ENCODE peak calls at places on chromosomes 13 and 19, in four cellular contexts. J is fibroblast of mammary gland, V is foreskin fibroblast, H is A549. U is an unnamed sample.

GRCh38 chr19:58182577-58182988 is 278 bp upstream of the ZNF274 start:
- DNase-seq in V (no peak), H (no peak), J (no peak), U (no peak)

GRCh38 chr13:30526612-30527217 is 61.0 kb upstream of the HMGB1 start:
- DNase-seq in V (peak), J (peak), H (no peak), U (peak)

GRCh38 chr19:4870025-4870700 is 2.7 kb upstream of the PLIN3 start:
- DNase-seq in J (peak), V (peak), H (peak), U (peak)

GRCh38 chr13:21208755-21209154 is 32.3 kb downstream of the MRPL57 start:
- DNase-seq in J (peak), H (no peak), V (no peak), U (no peak)

GRCh38 chr13:67155898-67156717 is 74.0 kb downstream of the PCDH9 start:
- DNase-seq in J (no peak), V (no peak), H (no peak), U (no peak)

GRCh38 chr19:11964858-11965645 is at the start of gene ZNF763:
- DNase-seq in J (peak), V (peak), H (no peak), U (peak)

GRCh38 chr13:92734068-92734467 is 492.5 kb upstream of the GPC6 start:
- DNase-seq in V (no peak), H (no peak), J (no peak), U (no peak)

GRCh38 chr19:33641261-33641660 is 19.5 kb downstream of the CHST8 start:
- DNase-seq in V (no peak), H (no peak), J (no peak), U (no peak)

GRCh38 chr13:22428188-22428828 is 752.5 kb upstream of the SGCG start:
- DNase-seq in H (no peak), V (no peak), J (no peak), U (peak)

GRCh38 chr19:35063940-35064818 is 22.7 kb downstream of the HPN start:
- DNase-seq in J (peak), H (peak), V (peak), U (peak)

GRCh38 chr19:35066121-35066520 is 24.6 kb downstream of the HPN start:
- DNase-seq in H (no peak), J (no peak), V (no peak), U (no peak)

GRCh38 chr19:35068941-35069634 is 27.6 kb downstream of the HPN start:
- DNase-seq in V (no peak), H (no peak), J (no peak), U (no peak)

GRCh38 chr19:35065574-35065973 is 24.1 kb downstream of the HPN start:
- DNase-seq in V (no peak), J (no peak), H (no peak), U (no peak)

DNA sequence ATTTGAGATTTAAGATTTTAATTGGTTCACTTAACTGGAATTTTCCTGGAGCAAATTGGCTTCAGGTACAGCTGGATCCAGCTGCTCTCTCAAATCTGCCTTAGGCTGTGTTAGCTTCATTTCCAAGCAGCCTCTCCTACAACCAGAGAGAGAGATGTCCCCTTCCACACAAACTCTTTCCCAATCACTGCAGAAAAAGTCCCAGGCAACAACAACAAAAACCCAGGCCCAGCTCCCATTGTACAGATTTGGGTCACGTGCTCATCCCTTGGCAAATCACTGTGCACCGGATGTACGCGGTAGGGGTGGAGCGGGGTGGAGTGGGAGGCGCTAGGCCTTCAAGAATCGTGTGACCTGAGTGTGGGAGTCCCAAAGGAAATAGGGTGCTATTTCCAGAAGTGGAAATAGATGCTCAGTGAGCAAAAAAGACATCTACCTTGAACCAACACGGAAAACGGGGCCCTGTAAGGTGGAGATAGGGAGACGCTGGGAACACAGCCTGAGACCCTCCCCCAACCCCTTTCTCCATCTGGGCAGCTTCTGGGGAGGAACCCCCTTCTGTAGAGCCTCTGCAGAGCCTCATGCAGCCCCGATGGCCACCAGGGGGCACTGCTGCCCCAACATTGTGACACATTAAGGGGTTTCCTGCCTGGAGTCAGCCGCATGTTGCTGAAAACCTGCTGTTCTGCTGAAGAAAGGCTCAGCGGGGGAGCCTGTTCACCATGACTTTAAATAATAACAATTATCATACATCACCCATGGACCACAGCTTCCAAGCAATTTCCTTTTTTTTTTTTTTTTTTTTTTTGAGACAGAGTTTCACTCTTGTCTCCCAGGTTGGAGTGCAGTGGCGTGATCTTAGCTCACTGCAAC is 25.4 kb downstream of the HPN start:
- DNase-seq in H (peak), J (peak), V (peak), U (peak)
- H3K4me3 ChIP-seq in H (no peak), J (no peak), V (no peak), U (no peak)

DNA sequence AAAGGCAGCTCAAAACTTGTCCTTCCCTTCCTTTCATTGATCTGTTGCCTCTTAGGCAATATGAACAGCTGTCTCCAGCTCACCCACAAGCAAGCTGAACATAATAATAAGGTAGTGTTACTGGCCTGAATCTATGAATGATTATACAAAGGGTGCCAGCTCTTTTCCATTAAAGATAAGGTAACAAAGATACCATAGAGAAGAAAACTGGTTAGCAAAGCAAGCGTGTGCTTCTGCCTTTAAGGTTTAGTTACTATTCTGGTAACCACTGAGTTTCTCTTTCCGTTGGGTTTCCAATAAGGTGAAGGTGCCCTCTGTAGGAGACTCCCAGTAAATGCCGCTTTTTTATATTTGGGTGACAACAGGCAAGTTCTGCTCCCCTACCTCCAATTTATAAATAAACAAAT is 12.1 kb upstream of the DACH1 start:
- DNase-seq in H (peak), V (peak), J (no peak), U (peak)
- TF ChIP-seq CTCF in H (peak), V (peak), J (peak), U (peak)

DNA sequence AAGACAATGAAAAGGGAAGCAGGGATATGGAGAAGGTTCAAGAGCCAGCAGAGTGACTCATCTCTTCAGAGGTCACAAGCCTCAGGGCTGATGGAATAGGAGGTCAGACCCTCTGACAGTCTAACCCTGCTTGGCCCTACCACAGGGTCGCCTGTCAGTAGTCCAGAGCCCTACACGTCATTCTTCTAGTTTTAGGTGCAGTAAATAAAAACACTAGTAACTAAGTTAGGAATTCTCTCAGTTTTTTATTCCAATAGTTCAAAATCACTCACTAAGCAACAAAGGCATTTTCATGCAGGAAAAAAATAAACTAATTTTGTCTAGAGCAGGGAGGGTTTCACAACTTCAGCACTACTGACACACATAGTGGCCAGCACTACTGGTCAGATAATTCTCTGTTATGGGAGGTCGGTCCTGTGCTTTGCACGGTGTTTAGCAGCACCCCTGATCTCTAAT is 27.2 kb downstream of the FOXO1 start:
- DNase-seq in H (no peak), V (peak), J (peak), U (peak)
- H3K4me3 ChIP-seq in H (no peak), V (no peak), J (no peak), U (no peak)

GRCh38 chr13:78689011-78689410 is 30.1 kb upstream of the OBI1 start:
- DNase-seq in J (no peak), H (no peak), V (no peak), U (peak)
- TF ChIP-seq CTCF in J (peak), H (no peak), V (no peak), U (no peak)

GRCh38 chr19:49739098-49739497 is 24.0 kb downstream of the TSKS start:
- DNase-seq in H (no peak), J (no peak), V (no peak), U (no peak)

GRCh38 chr19:49739933-49740332 is 23.2 kb downstream of the TSKS start:
- DNase-seq in J (peak), V (no peak), H (no peak), U (no peak)

GRCh38 chr19:49741210-49741844 is 21.8 kb downstream of the TSKS start:
- DNase-seq in H (no peak), V (no peak), J (peak), U (peak)

DNA sequence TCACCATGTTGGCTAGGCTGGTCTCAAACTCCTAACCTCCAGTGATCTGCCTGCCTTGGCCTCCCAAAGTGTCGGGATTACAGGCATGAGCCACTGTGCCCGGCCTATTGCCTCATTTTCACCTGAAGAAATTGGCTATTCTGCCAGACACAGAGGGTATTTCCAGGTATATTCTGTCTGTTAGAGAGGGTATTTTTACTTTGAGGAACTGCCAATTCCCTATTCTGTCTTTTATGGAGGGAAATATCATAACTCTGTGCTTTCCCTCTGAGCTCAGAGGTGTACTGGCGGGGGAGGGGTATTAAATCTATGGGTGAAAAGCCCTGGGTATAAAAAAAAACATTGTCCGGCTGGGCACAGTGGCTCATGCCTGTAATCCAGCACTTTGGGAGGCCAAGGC is 24.9 kb downstream of the TSKS start:
- DNase-seq in V (no peak), J (no peak), H (no peak), U (no peak)
- H3K4me3 ChIP-seq in V (no peak), J (no peak), H (no peak), U (no peak)

GRCh38 chr13:73059460-73060250 is 850 bp downstream of the KLF5 start:
- DNase-seq in J (no peak), H (no peak), V (peak), U (peak)
- TF ChIP-seq CTCF in J (no peak), H (peak), V (no peak), U (no peak)

DNA sequence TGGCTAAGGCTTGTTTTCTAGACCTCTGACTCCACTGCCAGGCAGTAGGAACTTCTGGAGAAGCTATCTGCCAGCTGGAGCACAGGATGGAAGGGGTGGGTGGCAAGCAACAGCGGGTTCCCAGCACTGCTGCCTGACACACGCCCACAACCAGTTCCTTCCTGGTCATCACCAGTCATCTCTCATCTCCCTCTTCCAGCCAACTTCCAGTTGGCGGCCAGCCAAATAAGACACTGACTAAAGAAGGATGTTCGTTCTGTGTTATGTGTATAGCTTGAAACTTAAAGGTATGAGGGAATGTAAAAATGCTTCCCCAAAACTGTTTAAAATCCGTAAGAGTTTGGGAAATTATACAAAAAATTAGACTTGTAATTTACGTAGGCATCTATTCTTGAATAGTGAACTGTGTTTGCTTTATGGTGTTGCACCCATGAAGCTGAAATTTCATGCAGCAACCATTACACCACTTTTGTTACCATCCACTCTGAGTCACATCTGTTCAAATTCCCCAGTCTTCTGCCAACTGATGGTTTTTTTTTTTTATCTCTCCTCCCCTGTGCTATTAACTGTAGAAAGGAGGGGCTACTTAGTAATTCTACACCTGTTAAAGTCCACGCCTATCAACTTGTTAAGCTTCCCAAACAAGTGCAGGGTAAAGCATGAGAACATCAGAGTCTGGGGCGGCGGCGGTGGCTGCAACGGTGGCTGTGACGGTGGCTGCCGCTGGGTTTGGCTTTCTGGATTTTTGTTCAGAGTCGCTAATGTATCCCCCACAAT is 86.2 kb upstream of the FRY start:
- DNase-seq in V (peak), J (peak), H (peak), U (peak)
- H3K4me3 ChIP-seq in V (no peak), J (no peak), H (no peak), U (no peak)

DNA sequence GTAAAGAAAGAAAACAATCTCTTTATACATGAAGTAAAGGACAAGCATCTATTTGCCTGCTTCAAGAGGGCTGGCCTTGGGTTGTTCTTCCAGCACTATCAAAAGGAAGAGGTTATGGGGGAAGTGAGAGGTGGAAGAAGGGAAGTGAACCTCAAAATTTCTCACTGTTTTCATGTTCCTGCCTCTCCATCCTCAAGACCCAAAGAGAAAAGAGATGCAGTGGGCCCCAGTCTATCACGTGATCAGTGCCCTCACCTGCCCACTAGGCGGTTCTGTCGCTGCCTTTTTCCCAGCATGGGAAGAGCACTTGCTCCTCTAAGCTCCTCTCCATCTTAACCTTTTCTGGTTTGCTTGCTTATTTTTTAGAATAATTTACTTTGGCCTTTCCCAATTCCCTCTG is 6.2 kb upstream of the USP12 start:
- DNase-seq in H (no peak), V (no peak), J (no peak), U (no peak)
- TF ChIP-seq CTCF in H (no peak), V (no peak), J (no peak), U (no peak)

GRCh38 chr19:30130356-30131122 is 188.5 kb downstream of the URI1 start:
- DNase-seq in V (no peak), H (no peak), J (no peak), U (no peak)

GRCh38 chr19:30132312-30133075 is 190.5 kb downstream of the URI1 start:
- DNase-seq in H (no peak), V (no peak), J (no peak), U (no peak)

GRCh38 chr19:30131722-30132291 is 189.8 kb downstream of the URI1 start:
- DNase-seq in H (no peak), J (no peak), V (no peak), U (no peak)

GRCh38 chr19:30133803-30134202 is 191.8 kb downstream of the URI1 start:
- DNase-seq in H (no peak), J (no peak), V (no peak), U (no peak)

GRCh38 chr19:30131246-30131645 is 189.2 kb downstream of the URI1 start:
- DNase-seq in J (no peak), H (no peak), V (no peak), U (no peak)
- H3K4me3 ChIP-seq in J (no peak), H (no peak), V (no peak), U (no peak)

DNA sequence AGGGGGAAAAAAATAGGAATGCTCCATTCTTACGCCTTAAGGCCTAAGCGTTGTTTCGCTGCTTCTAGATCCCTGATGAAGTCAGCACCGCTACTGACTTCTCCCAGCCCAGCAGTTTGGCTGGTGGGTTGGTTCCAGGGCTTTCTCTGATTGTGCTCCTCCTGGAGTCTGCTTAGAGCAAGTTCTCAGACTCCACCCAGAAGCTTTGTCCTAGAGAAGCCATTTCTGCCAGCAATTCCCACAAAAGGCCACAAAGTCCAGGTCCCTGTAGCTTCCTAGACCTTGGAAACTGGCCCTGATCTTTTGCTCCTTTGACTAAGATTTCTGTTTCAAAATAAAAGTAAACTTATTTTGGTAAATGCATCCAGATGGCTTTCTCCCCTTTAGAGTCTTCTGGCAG is 65.4 kb downstream of the KCTD12 start:
- DNase-seq in J (peak), V (peak), H (no peak), U (peak)
- TF ChIP-seq CTCF in J (peak), V (peak), H (no peak), U (peak)

U was measured in cardiac fibroblast.